ENCODE peak calls at places on chromosomes 12 and 14, in nine cellular contexts. A, D, E, T, J, M, G, K and F are unnamed samples.
A peak's percentile ranks its signal among the peaks of the same experiment; 100 is the strongest.

GRCh38 chr12:11779286-11779685 is 129.8 kb downstream of the ETV6 start:
- DNase-seq in A (no peak), D (no peak), E (no peak), T (no peak), J (no peak), M (no peak), G (no peak), K (no peak), F (no peak)

GRCh38 chr14:74945852-74946658 is 9.3 kb downstream of the PGF start:
- DNase-seq in A (peak; percentile 92), D (peak; percentile 89), E (peak; percentile 73), T (peak; percentile 28), J (peak; percentile 84), M (peak; percentile 77), G (peak; percentile 82), K (peak; percentile 44), F (peak; percentile 89)

GRCh38 chr14:21860172-21860571 is 186.6 kb upstream of the OR4E1 start:
- DNase-seq in A (peak; percentile 13), D (peak; percentile 46), E (peak; percentile 58), T (no peak), J (no peak), M (no peak), G (no peak), K (no peak), F (peak; percentile 16)

GRCh38 chr12:4120316-4120920 is 153.1 kb upstream of the CCND2 start:
- DNase-seq in A (no peak), D (no peak), E (no peak), T (no peak), J (peak; percentile 1), M (peak; percentile 15), G (no peak), K (no peak), F (no peak)

GRCh38 chr14:47674546-47675238 is 713 bp downstream of the MDGA2 start:
- DNase-seq in A (peak; percentile 32), D (no peak), E (no peak), T (no peak), J (no peak), M (no peak), G (no peak), K (no peak), F (no peak)

GRCh38 chr12:132674561-132674960 is 12.6 kb downstream of the POLE start:
- DNase-seq in A (no peak), D (no peak), E (no peak), T (no peak), J (no peak), M (no peak), G (no peak), K (no peak), F (no peak)

GRCh38 chr14:68124885-68125731 is 305.5 kb downstream of the RAD51B start:
- DNase-seq in A (no peak), D (no peak), E (no peak), T (peak; percentile 78), J (no peak), M (no peak), G (no peak), K (no peak), F (no peak)

GRCh38 chr12:102195826-102196225 is 1.8 kb downstream of the PMCH start:
- DNase-seq in A (no peak), D (no peak), E (no peak), T (no peak), J (no peak), M (no peak), G (no peak), K (no peak), F (no peak)

GRCh38 chr12:25040593-25040992 is 91.7 kb upstream of the BCAT1 start:
- DNase-seq in A (no peak), D (no peak), E (no peak), T (no peak), J (no peak), M (no peak), G (no peak), K (no peak), F (no peak)

GRCh38 chr14:59771577-59771976 is 99.0 kb downstream of the RTN1 start:
- DNase-seq in A (no peak), D (no peak), E (no peak), T (no peak), J (no peak), M (no peak), G (no peak), K (no peak), F (no peak)

GRCh38 chr14:39488600-39488999 is 56.4 kb upstream of the FBXO33 start:
- DNase-seq in A (no peak), D (no peak), E (no peak), T (no peak), J (no peak), M (no peak), G (no peak), K (no peak), F (no peak)

GRCh38 chr14:28875937-28876910 is 109.6 kb downstream of the FOXG1 start:
- DNase-seq in A (no peak), D (no peak), E (no peak), T (no peak), J (no peak), M (no peak), G (no peak), K (no peak), F (no peak)

GRCh38 chr14:56081139-56081538 is 37.1 kb upstream of the PELI2 start:
- DNase-seq in A (no peak), D (no peak), E (no peak), T (no peak), J (no peak), M (no peak), G (no peak), K (no peak), F (no peak)

GRCh38 chr12:19074700-19075099 is 54.8 kb upstream of the PLEKHA5 start:
- DNase-seq in A (no peak), D (no peak), E (no peak), T (no peak), J (no peak), M (no peak), G (no peak), K (no peak), F (no peak)